ENCODE peak calls at places on chromosome 4, in four cellular contexts. M is PC-3, O is Peyer's patch, D is heart right ventricle. F is an unnamed sample.

GRCh38 chr4:121462660-121463261 is 81.9 kb upstream of the QRFPR start:
- DNase-seq in O (no peak), M (peak; percentile 73), D (peak; percentile 70), F (peak; percentile 24)

GRCh38 chr4:148574502-148574901 is 132.3 kb upstream of the NR3C2 start:
- DNase-seq in O (no peak), M (no peak), D (peak; percentile 11), F (no peak)

GRCh38 chr4:122606364-122607043 is 14.4 kb downstream of the IL21 start:
- DNase-seq in D (no peak), M (no peak), O (no peak), F (no peak)

GRCh38 chr4:84708406-84709135 is 125.6 kb downstream of the CDS1 start:
- DNase-seq in D (no peak), O (no peak), M (no peak), F (no peak)

GRCh38 chr4:36152712-36153111 is 91.6 kb downstream of the ARAP2 start:
- DNase-seq in M (no peak), D (no peak), O (no peak), F (no peak)

GRCh38 chr4:139656614-139657486 is 8.8 kb upstream of the MGST2 start:
- DNase-seq in D (peak; percentile 62), M (peak; percentile 80), O (peak; percentile 56), F (no peak)

GRCh38 chr4:75432683-75433082 is 81.5 kb downstream of the RCHY1 start:
- DNase-seq in D (no peak), O (no peak), M (peak; percentile 43), F (no peak)

GRCh38 chr4:139901516-139902327 is 236.1 kb downstream of the MGST2 start:
- DNase-seq in M (peak; percentile 33), D (no peak), O (no peak), F (no peak)

GRCh38 chr4:4195354-4195753 is 31.4 kb downstream of the OTOP1 start:
- DNase-seq in D (no peak), M (no peak), O (no peak), F (no peak)

GRCh38 chr4:78660559-78660958 is 109.0 kb downstream of the ANXA3 start:
- DNase-seq in M (no peak), O (no peak), D (no peak), F (no peak)

GRCh38 chr4:78659665-78660064 is 108.1 kb downstream of the ANXA3 start:
- DNase-seq in M (no peak), O (no peak), D (no peak), F (no peak)

GRCh38 chr4:78661923-78662521 is 110.5 kb downstream of the ANXA3 start:
- DNase-seq in M (peak; percentile 30), D (no peak), O (no peak), F (no peak)

GRCh38 chr4:78662661-78663060 is 111.1 kb downstream of the ANXA3 start:
- DNase-seq in O (no peak), M (no peak), D (no peak), F (no peak)

DNA sequence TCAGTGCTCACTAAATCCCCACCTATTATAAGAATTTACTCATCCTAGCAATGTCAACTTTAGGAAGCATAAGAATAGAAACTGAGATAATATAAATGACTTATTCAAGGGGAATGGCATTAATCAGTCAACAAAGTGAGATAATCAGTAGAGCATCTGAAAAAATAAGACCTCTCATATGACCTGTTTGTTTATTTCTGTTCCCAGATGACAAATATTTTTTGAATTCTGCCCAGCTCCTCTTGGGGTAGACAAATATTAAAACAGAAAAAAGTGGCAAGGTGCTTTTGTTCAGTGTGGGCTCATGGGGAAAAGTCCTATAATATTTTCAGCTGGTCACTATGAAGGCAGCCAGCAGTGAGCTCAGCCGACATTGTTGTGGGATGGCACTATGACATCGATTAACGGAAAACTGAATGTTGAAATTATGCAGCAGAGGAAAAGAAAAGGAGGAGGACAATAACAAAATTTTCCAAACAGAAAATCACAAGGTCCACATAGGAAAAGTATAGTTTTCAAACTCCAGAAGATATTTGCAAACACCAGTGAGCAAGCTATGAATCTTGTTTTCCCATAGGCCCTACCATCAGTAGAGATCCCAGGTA is 109.6 kb downstream of the ANXA3 start:
- DNase-seq in O (no peak), M (no peak), D (no peak), F (no peak)
- H3K27ac ChIP-seq in O (peak overlapping the region; percentile 26), M (no peak overlapping the region), D (peak overlapping the region; percentile 65), F (no peak overlapping the region)

GRCh38 chr4:185470503-185471195 is 884 bp downstream of the CCDC110 start:
- DNase-seq in D (peak; percentile 50), M (peak; percentile 42), O (peak; percentile 82), F (no peak)

GRCh38 chr4:185469539-185470154 is 1.9 kb downstream of the CCDC110 start:
- DNase-seq in D (no peak), M (no peak), O (no peak), F (no peak)

GRCh38 chr4:185473247-185473646 is 1.7 kb upstream of the CCDC110 start:
- DNase-seq in O (no peak), M (no peak), D (no peak), F (no peak)

GRCh38 chr4:185472063-185472542 is 570 bp upstream of the CCDC110 start:
- DNase-seq in O (no peak), D (no peak), M (no peak), F (no peak)

DNA sequence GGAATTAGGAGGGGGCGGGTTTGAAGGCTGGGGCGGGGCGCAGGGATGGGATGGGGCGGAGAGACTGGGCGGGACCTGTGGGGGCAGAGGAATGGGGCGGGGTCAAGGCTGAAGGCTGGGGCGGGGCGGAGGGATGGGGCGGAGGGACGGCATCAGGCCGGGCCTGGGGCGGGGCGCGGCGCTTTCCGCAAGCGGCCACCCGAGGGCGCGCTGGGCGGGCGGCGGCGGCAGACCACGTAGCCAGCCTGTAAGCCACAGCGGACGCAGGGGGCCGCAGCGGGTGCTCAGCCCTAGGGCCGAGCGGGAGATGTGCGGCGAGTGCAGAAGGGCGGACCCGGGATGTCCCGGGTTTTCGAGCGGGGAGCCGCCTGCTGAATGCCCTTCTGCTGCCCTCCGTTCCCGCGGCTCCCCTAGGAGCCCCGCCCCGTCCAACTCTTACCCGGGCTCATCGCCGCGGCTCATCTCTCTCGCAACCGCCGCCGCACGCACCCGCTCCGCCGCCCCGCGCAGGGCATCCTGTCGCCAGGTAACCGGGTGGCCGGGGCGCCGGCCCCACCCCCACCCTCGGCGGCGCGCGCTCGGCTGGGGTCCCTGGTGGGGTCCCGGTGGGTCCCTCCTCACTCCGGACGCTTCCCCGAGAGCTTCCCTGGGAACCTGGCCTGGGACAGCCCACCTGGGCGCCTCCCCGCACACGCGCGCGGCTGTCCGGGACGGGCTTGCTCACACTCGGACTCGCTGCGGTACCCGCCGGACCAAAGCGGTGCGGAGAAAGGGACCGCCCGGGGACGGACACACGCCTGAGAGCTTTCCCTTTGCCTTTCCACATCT is at the start of gene CCDC110:
- DNase-seq in M (peak; percentile 76), D (peak; percentile 96), O (peak; percentile 95), F (peak; percentile 75)
- H3K27ac ChIP-seq in M (no peak within 1 kb of the TSS), D (peak within 1 kb of the TSS; percentile 81), O (peak within 1 kb of the TSS; percentile 74), F (no peak within 1 kb of the TSS)

GRCh38 chr4:156521631-156522030 is 450.0 kb downstream of the PDGFC start:
- DNase-seq in O (no peak), M (no peak), D (no peak), F (no peak)

GRCh38 chr4:156523492-156523891 is 448.1 kb downstream of the PDGFC start:
- DNase-seq in M (no peak), O (no peak), D (no peak), F (no peak)

GRCh38 chr4:156528216-156528615 is 443.4 kb downstream of the PDGFC start:
- DNase-seq in M (no peak), O (no peak), D (no peak), F (no peak)

GRCh38 chr4:156523991-156524390 is 447.6 kb downstream of the PDGFC start:
- DNase-seq in D (no peak), M (no peak), O (no peak), F (no peak)
- H3K27ac ChIP-seq in D (no peak overlapping the region), M (no peak overlapping the region), O (no peak overlapping the region), F (no peak overlapping the region)

GRCh38 chr4:2400841-2401609 is 17.4 kb downstream of the ZFYVE28 start:
- DNase-seq in D (no peak), M (no peak), O (peak; percentile 46), F (no peak)

GRCh38 chr4:2402053-2402452 is 16.4 kb downstream of the ZFYVE28 start:
- DNase-seq in D (peak; percentile 57), O (peak; percentile 92), M (peak; percentile 23), F (no peak)

GRCh38 chr4:2402453-2402852 is 16.0 kb downstream of the ZFYVE28 start:
- DNase-seq in D (no peak), M (no peak), O (no peak), F (no peak)

GRCh38 chr4:2401610-2401983 is 16.8 kb downstream of the ZFYVE28 start:
- DNase-seq in M (no peak), O (no peak), D (no peak), F (no peak)

DNA sequence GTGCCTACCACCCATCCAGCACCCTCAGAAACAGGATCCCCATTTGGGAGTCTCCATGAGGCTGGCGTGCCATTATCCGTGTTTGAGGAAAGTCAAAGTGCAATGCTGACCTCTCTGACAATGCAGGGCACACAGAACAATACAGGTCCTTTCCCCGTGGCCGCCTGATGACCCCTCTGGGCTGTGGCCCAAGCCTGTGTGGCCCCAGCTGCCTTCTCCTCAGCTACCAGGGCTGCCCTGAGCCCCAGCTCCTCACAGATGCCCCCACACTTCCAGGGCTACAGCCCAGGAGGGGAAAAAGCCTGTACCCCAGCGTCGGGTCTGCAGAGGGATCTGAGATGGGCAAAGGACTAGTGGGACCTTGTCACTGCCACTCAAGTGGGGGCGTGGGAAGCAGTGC is 15.5 kb downstream of the ZFYVE28 start:
- DNase-seq in M (no peak), D (no peak), O (no peak), F (no peak)
- H3K27ac ChIP-seq in M (no peak overlapping the region), D (no peak overlapping the region), O (no peak overlapping the region), F (no peak overlapping the region)

DNA sequence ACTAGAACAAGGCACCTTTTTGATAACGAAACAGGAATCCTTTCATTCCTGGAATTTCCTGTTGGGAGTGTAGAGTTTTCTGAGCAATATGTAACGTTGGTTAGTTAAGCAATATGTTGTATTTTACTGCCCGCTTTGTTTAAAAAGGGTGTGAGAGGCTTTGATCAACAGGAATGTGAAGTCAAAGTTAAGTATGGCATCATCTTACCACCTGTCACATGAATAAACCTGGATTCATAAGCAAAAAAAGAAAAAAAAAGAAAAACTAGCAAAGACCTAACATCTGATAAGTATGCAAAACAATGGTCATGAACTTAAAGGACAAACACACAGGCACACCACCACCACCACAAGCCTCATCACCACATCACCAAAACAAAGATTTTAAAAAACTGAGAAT is 7.1 kb upstream of the CXCL5 start:
- DNase-seq in D (no peak), O (no peak), M (peak; percentile 80), F (peak; percentile 56)
- H3K27ac ChIP-seq in D (no peak overlapping the region), O (no peak overlapping the region), M (peak overlapping the region; percentile 53), F (peak overlapping the region; percentile 94)

GRCh38 chr4:113336556-113336955 is 287.1 kb downstream of the ANK2 start:
- DNase-seq in O (no peak), D (no peak), M (peak; percentile 54), F (no peak)
- H3K27ac ChIP-seq in O (no peak overlapping the region), D (no peak overlapping the region), M (peak overlapping the region; percentile 24), F (no peak overlapping the region)

GRCh38 chr4:20266215-20267082 is 14.7 kb downstream of the SLIT2 start:
- DNase-seq in D (no peak), M (no peak), O (no peak), F (no peak)

GRCh38 chr4:20264688-20265087 is 13.0 kb downstream of the SLIT2 start:
- DNase-seq in M (no peak), O (no peak), D (no peak), F (no peak)

GRCh38 chr4:20262221-20262620 is 10.5 kb downstream of the SLIT2 start:
- DNase-seq in M (peak; percentile 54), D (no peak), O (no peak), F (no peak)

GRCh38 chr4:20268028-20268427 is 16.3 kb downstream of the SLIT2 start:
- DNase-seq in M (no peak), O (no peak), D (no peak), F (no peak)

GRCh38 chr4:20265726-20266125 is 14.0 kb downstream of the SLIT2 start:
- DNase-seq in O (no peak), D (no peak), M (peak; percentile 79), F (no peak)
- H3K27ac ChIP-seq in O (no peak overlapping the region), D (no peak overlapping the region), M (peak overlapping the region; percentile 41), F (peak overlapping the region; percentile 52)